ENCODE peak calls at places on chromosomes 11 and 22, in eight cellular contexts. One of them, this sample, is unnamed.

GRCh38 chr11:69704508-69705245 is 855 bp upstream of the FGF19 start:
- DNase-seq in T-helper 2 cell treated with Interferon-gamma antibody and Interleukin-4, amounts not matched to agents 5 μg/mL and 100 μg/mL, for 36 hours: no peak
- DNase-seq in T-helper 22 cell: no peak
- DNase-seq in activated CD8-positive, alpha-beta memory T cell treated with anti-CD3 and anti-CD28 coated beads for 1 hour: no peak
- DNase-seq in AG08395: peak
- DNase-seq in Kasumi-1: peak
- DNase-seq in CD8-positive, alpha-beta memory T cell: no peak
- DNase-seq in B cell: peak
- DNase-seq in this sample: peak

GRCh38 chr11:7246179-7246578 is 5.5 kb upstream of the SYT9 start:
- DNase-seq in CD8-positive, alpha-beta memory T cell: no peak
- DNase-seq in AG08395: no peak
- DNase-seq in T-helper 2 cell treated with Interferon-gamma antibody and Interleukin-4, amounts not matched to agents 5 μg/mL and 100 μg/mL, for 36 hours: no peak
- DNase-seq in B cell: no peak
- DNase-seq in activated CD8-positive, alpha-beta memory T cell treated with anti-CD3 and anti-CD28 coated beads for 1 hour: no peak
- DNase-seq in Kasumi-1: no peak
- DNase-seq in T-helper 22 cell: no peak
- DNase-seq in this sample: no peak

GRCh38 chr11:12537778-12538401 is 136.3 kb upstream of the TEAD1 start:
- DNase-seq in activated CD8-positive, alpha-beta memory T cell treated with anti-CD3 and anti-CD28 coated beads for 1 hour: no peak
- DNase-seq in T-helper 2 cell treated with Interferon-gamma antibody and Interleukin-4, amounts not matched to agents 5 μg/mL and 100 μg/mL, for 36 hours: no peak
- DNase-seq in AG08395: no peak
- DNase-seq in B cell: no peak
- DNase-seq in CD8-positive, alpha-beta memory T cell: no peak
- DNase-seq in T-helper 22 cell: no peak
- DNase-seq in Kasumi-1: no peak
- DNase-seq in this sample: no peak

GRCh38 chr11:33620423-33621120 is 80.1 kb downstream of the C11orf91 start:
- DNase-seq in B cell: no peak
- DNase-seq in Kasumi-1: no peak
- DNase-seq in T-helper 22 cell: no peak
- DNase-seq in CD8-positive, alpha-beta memory T cell: no peak
- DNase-seq in activated CD8-positive, alpha-beta memory T cell treated with anti-CD3 and anti-CD28 coated beads for 1 hour: no peak
- DNase-seq in T-helper 2 cell treated with Interferon-gamma antibody and Interleukin-4, amounts not matched to agents 5 μg/mL and 100 μg/mL, for 36 hours: no peak
- DNase-seq in AG08395: no peak
- DNase-seq in this sample: peak

GRCh38 chr22:48782817-48783511 is 1044.7 kb downstream of the BRD1 start:
- DNase-seq in Kasumi-1: no peak
- DNase-seq in AG08395: no peak
- DNase-seq in CD8-positive, alpha-beta memory T cell: no peak
- DNase-seq in activated CD8-positive, alpha-beta memory T cell treated with anti-CD3 and anti-CD28 coated beads for 1 hour: no peak
- DNase-seq in B cell: no peak
- DNase-seq in T-helper 2 cell treated with Interferon-gamma antibody and Interleukin-4, amounts not matched to agents 5 μg/mL and 100 μg/mL, for 36 hours: no peak
- DNase-seq in T-helper 22 cell: no peak
- DNase-seq in this sample: no peak

GRCh38 chr11:61542024-61542461 is 33.5 kb downstream of the LRRC10B start:
- DNase-seq in AG08395: no peak
- DNase-seq in T-helper 2 cell treated with Interferon-gamma antibody and Interleukin-4, amounts not matched to agents 5 μg/mL and 100 μg/mL, for 36 hours: no peak
- DNase-seq in B cell: no peak
- DNase-seq in activated CD8-positive, alpha-beta memory T cell treated with anti-CD3 and anti-CD28 coated beads for 1 hour: no peak
- DNase-seq in Kasumi-1: no peak
- DNase-seq in T-helper 22 cell: no peak
- DNase-seq in CD8-positive, alpha-beta memory T cell: no peak
- DNase-seq in this sample: no peak

GRCh38 chr11:9573775-9574555 is 495 bp downstream of the WEE1 start:
- DNase-seq in B cell: peak
- DNase-seq in AG08395: no peak
- DNase-seq in Kasumi-1: no peak
- DNase-seq in T-helper 22 cell: no peak
- DNase-seq in activated CD8-positive, alpha-beta memory T cell treated with anti-CD3 and anti-CD28 coated beads for 1 hour: no peak
- DNase-seq in T-helper 2 cell treated with Interferon-gamma antibody and Interleukin-4, amounts not matched to agents 5 μg/mL and 100 μg/mL, for 36 hours: peak
- DNase-seq in CD8-positive, alpha-beta memory T cell: peak
- DNase-seq in this sample: peak

GRCh38 chr11:68498313-68498712 is 37.8 kb downstream of the PPP6R3 start:
- DNase-seq in AG08395: no peak
- DNase-seq in activated CD8-positive, alpha-beta memory T cell treated with anti-CD3 and anti-CD28 coated beads for 1 hour: no peak
- DNase-seq in T-helper 2 cell treated with Interferon-gamma antibody and Interleukin-4, amounts not matched to agents 5 μg/mL and 100 μg/mL, for 36 hours: no peak
- DNase-seq in B cell: no peak
- DNase-seq in CD8-positive, alpha-beta memory T cell: no peak
- DNase-seq in T-helper 22 cell: no peak
- DNase-seq in Kasumi-1: peak
- DNase-seq in this sample: no peak

GRCh38 chr11:19409307-19409706 is 168.6 kb upstream of the E2F8 start:
- DNase-seq in T-helper 2 cell treated with Interferon-gamma antibody and Interleukin-4, amounts not matched to agents 5 μg/mL and 100 μg/mL, for 36 hours: no peak
- DNase-seq in AG08395: no peak
- DNase-seq in CD8-positive, alpha-beta memory T cell: no peak
- DNase-seq in Kasumi-1: no peak
- DNase-seq in T-helper 22 cell: no peak
- DNase-seq in activated CD8-positive, alpha-beta memory T cell treated with anti-CD3 and anti-CD28 coated beads for 1 hour: no peak
- DNase-seq in B cell: no peak
- DNase-seq in this sample: no peak

GRCh38 chr11:7612661-7613393 is 60.5 kb downstream of the CYB5R2 start:
- DNase-seq in Kasumi-1: no peak
- DNase-seq in T-helper 22 cell: no peak
- DNase-seq in B cell: no peak
- DNase-seq in CD8-positive, alpha-beta memory T cell: no peak
- DNase-seq in T-helper 2 cell treated with Interferon-gamma antibody and Interleukin-4, amounts not matched to agents 5 μg/mL and 100 μg/mL, for 36 hours: no peak
- DNase-seq in AG08395: no peak
- DNase-seq in activated CD8-positive, alpha-beta memory T cell treated with anti-CD3 and anti-CD28 coated beads for 1 hour: no peak
- DNase-seq in this sample: no peak

GRCh38 chr11:134436781-134437180 is 24.7 kb upstream of the B3GAT1 start:
- DNase-seq in AG08395: no peak
- DNase-seq in T-helper 22 cell: no peak
- DNase-seq in CD8-positive, alpha-beta memory T cell: no peak
- DNase-seq in T-helper 2 cell treated with Interferon-gamma antibody and Interleukin-4, amounts not matched to agents 5 μg/mL and 100 μg/mL, for 36 hours: no peak
- DNase-seq in activated CD8-positive, alpha-beta memory T cell treated with anti-CD3 and anti-CD28 coated beads for 1 hour: no peak
- DNase-seq in Kasumi-1: no peak
- DNase-seq in B cell: no peak
- DNase-seq in this sample: no peak

GRCh38 chr11:118194835-118195627 is 18.6 kb upstream of the SCN2B start:
- DNase-seq in activated CD8-positive, alpha-beta memory T cell treated with anti-CD3 and anti-CD28 coated beads for 1 hour: no peak
- DNase-seq in CD8-positive, alpha-beta memory T cell: no peak
- DNase-seq in T-helper 2 cell treated with Interferon-gamma antibody and Interleukin-4, amounts not matched to agents 5 μg/mL and 100 μg/mL, for 36 hours: no peak
- DNase-seq in AG08395: peak
- DNase-seq in B cell: no peak
- DNase-seq in Kasumi-1: no peak
- DNase-seq in T-helper 22 cell: no peak
- DNase-seq in this sample: peak

This sample was measured in AG20443.